ENCODE peak calls at places on chromosomes 16 and 17, in six cellular contexts. G, Y, V, B, J and P are unnamed samples.

GRCh38 chr17:71302721-71303549 is 817.9 kb upstream of the SOX9 start:
- DNase-seq in J (no peak), G (peak; percentile 13), B (no peak), V (peak; percentile 8), Y (no peak), P (no peak)

GRCh38 chr17:49508061-49508865 is 13.2 kb downstream of the NGFR start:
- DNase-seq in G (peak; percentile 99), V (peak; percentile 65), B (no peak), J (no peak), Y (no peak), P (no peak)

GRCh38 chr17:1553354-1554266 is 9.0 kb downstream of the PITPNA start:
- DNase-seq in V (no peak), Y (no peak), B (no peak), G (no peak), J (no peak), P (no peak)

GRCh38 chr17:147796-148740 is 10.7 kb downstream of the SCGB1C2 start:
- DNase-seq in Y (peak; percentile 15), J (no peak), B (no peak), G (no peak), V (no peak), P (no peak)

GRCh38 chr17:79036609-79037008 is 12.6 kb downstream of the C1QTNF1 start:
- DNase-seq in J (no peak), G (no peak), Y (no peak), B (no peak), V (peak; percentile 91), P (no peak)

GRCh38 chr17:73191443-73192218 is 1.2 kb upstream of the COG1 start:
- DNase-seq in V (peak; percentile 75), Y (peak; percentile 75), B (peak; percentile 72), G (peak; percentile 92), J (peak; percentile 71), P (peak; percentile 77)

GRCh38 chr17:64109400-64109799 is 20.5 kb downstream of the ERN1 start:
- DNase-seq in B (no peak), Y (no peak), V (no peak), J (no peak), G (peak; percentile 26), P (no peak)

GRCh38 chr16:26827386-26827785 is 239.3 kb upstream of the C16orf82 start:
- DNase-seq in G (no peak), V (no peak), B (no peak), J (no peak), Y (no peak), P (no peak)

GRCh38 chr16:82660078-82660645 is 33.4 kb downstream of the CDH13 start:
- DNase-seq in B (peak; percentile 30), Y (no peak), J (peak; percentile 38), G (no peak), V (peak; percentile 27), P (no peak)

GRCh38 chr17:42407289-42407836 is 15.7 kb downstream of the CAVIN1 start:
- DNase-seq in Y (peak; percentile 90), J (peak; percentile 48), G (peak; percentile 77), B (peak; percentile 74), V (peak; percentile 65), P (peak; percentile 89)

GRCh38 chr16:10684541-10685151 is 10.1 kb downstream of the TEKT5 start:
- DNase-seq in V (no peak), J (no peak), G (no peak), B (no peak), Y (no peak), P (no peak)